ENCODE peak calls at places on chromosomes 11 and 22, in nine cellular contexts. One of them, this sample, is unnamed.

GRCh38 chr22:40216041-40216756 is 38.5 kb downstream of the TNRC6B start:
- DNase-seq in GM06990: peak
- DNase-seq in heart right ventricle: no peak
- DNase-seq in stomach: peak
- DNase-seq in cardiac fibroblast: no peak
- DNase-seq in thoracic aorta: no peak
- DNase-seq in fibroblast of mammary gland: no peak
- DNase-seq in heart left ventricle: no peak
- DNase-seq in neural progenitor cell: no peak
- DNase-seq in this sample: peak

GRCh38 chr22:45868586-45869443 is 108.1 kb downstream of the WNT7B start:
- DNase-seq in GM06990: no peak
- DNase-seq in thoracic aorta: no peak
- DNase-seq in heart right ventricle: no peak
- DNase-seq in cardiac fibroblast: no peak
- DNase-seq in stomach: peak
- DNase-seq in heart left ventricle: no peak
- DNase-seq in neural progenitor cell: no peak
- DNase-seq in fibroblast of mammary gland: no peak
- DNase-seq in this sample: no peak

GRCh38 chr22:46201059-46201757 is 48.9 kb downstream of the CDPF1 start:
- DNase-seq in GM06990: no peak
- DNase-seq in heart right ventricle: no peak
- DNase-seq in neural progenitor cell: peak
- DNase-seq in heart left ventricle: no peak
- DNase-seq in cardiac fibroblast: no peak
- DNase-seq in stomach: no peak
- DNase-seq in fibroblast of mammary gland: no peak
- DNase-seq in thoracic aorta: no peak
- DNase-seq in this sample: no peak

GRCh38 chr11:35529971-35530495 is 4.6 kb upstream of the PAMR1 start:
- DNase-seq in neural progenitor cell: no peak
- DNase-seq in heart right ventricle: no peak
- DNase-seq in stomach: no peak
- DNase-seq in thoracic aorta: peak
- DNase-seq in GM06990: no peak
- DNase-seq in heart left ventricle: peak
- DNase-seq in cardiac fibroblast: peak
- DNase-seq in fibroblast of mammary gland: peak
- DNase-seq in this sample: no peak

GRCh38 chr11:64844330-64845124 is at the start of gene CDC42BPG:
- DNase-seq in heart right ventricle: no peak
- DNase-seq in thoracic aorta: no peak
- DNase-seq in heart left ventricle: peak
- DNase-seq in GM06990: peak
- DNase-seq in fibroblast of mammary gland: peak
- DNase-seq in stomach: peak
- DNase-seq in cardiac fibroblast: peak
- DNase-seq in neural progenitor cell: peak
- DNase-seq in this sample: peak

GRCh38 chr11:76658231-76658630 is 12.3 kb downstream of the LRRC32 start:
- DNase-seq in neural progenitor cell: no peak
- DNase-seq in heart right ventricle: no peak
- DNase-seq in cardiac fibroblast: no peak
- DNase-seq in stomach: no peak
- DNase-seq in thoracic aorta: no peak
- DNase-seq in heart left ventricle: no peak
- DNase-seq in GM06990: no peak
- DNase-seq in fibroblast of mammary gland: no peak
- DNase-seq in this sample: no peak

GRCh38 chr22:23218867-23219251 is 38.5 kb downstream of the BCR start:
- DNase-seq in cardiac fibroblast: no peak
- DNase-seq in thoracic aorta: no peak
- DNase-seq in GM06990: peak
- DNase-seq in fibroblast of mammary gland: no peak
- DNase-seq in stomach: peak
- DNase-seq in heart right ventricle: no peak
- DNase-seq in heart left ventricle: peak
- DNase-seq in neural progenitor cell: peak
- DNase-seq in this sample: peak

GRCh38 chr11:35856756-35857155 is 87.1 kb upstream of the LDLRAD3 start:
- DNase-seq in neural progenitor cell: no peak
- DNase-seq in thoracic aorta: no peak
- DNase-seq in heart right ventricle: no peak
- DNase-seq in fibroblast of mammary gland: no peak
- DNase-seq in cardiac fibroblast: no peak
- DNase-seq in stomach: no peak
- DNase-seq in GM06990: no peak
- DNase-seq in heart left ventricle: no peak
- DNase-seq in this sample: no peak

GRCh38 chr22:23058063-23058462 is 12.3 kb upstream of the GNAZ start:
- DNase-seq in fibroblast of mammary gland: no peak
- DNase-seq in thoracic aorta: no peak
- DNase-seq in GM06990: no peak
- DNase-seq in neural progenitor cell: no peak
- DNase-seq in stomach: peak
- DNase-seq in heart left ventricle: no peak
- DNase-seq in heart right ventricle: no peak
- DNase-seq in cardiac fibroblast: no peak
- DNase-seq in this sample: no peak

GRCh38 chr11:44840526-44840925 is 110.2 kb downstream of the TP53I11 start:
- DNase-seq in neural progenitor cell: no peak
- DNase-seq in fibroblast of mammary gland: no peak
- DNase-seq in GM06990: no peak
- DNase-seq in thoracic aorta: no peak
- DNase-seq in heart left ventricle: no peak
- DNase-seq in stomach: no peak
- DNase-seq in cardiac fibroblast: no peak
- DNase-seq in heart right ventricle: no peak
- DNase-seq in this sample: no peak

GRCh38 chr22:27879923-27880322 is 39.1 kb downstream of the PITPNB start:
- DNase-seq in heart right ventricle: no peak
- DNase-seq in fibroblast of mammary gland: peak
- DNase-seq in cardiac fibroblast: peak
- DNase-seq in heart left ventricle: no peak
- DNase-seq in neural progenitor cell: peak
- DNase-seq in stomach: no peak
- DNase-seq in thoracic aorta: no peak
- DNase-seq in GM06990: no peak
- DNase-seq in this sample: peak

GRCh38 chr11:120499859-120500258 is 11.7 kb upstream of the GRIK4 start:
- DNase-seq in thoracic aorta: no peak
- DNase-seq in fibroblast of mammary gland: no peak
- DNase-seq in cardiac fibroblast: no peak
- DNase-seq in heart left ventricle: no peak
- DNase-seq in heart right ventricle: no peak
- DNase-seq in GM06990: no peak
- DNase-seq in stomach: no peak
- DNase-seq in neural progenitor cell: no peak
- DNase-seq in this sample: no peak

GRCh38 chr11:120499088-120499487 is 12.5 kb upstream of the GRIK4 start:
- DNase-seq in GM06990: no peak
- DNase-seq in heart right ventricle: no peak
- DNase-seq in heart left ventricle: no peak
- DNase-seq in cardiac fibroblast: no peak
- DNase-seq in fibroblast of mammary gland: no peak
- DNase-seq in stomach: no peak
- DNase-seq in thoracic aorta: no peak
- DNase-seq in neural progenitor cell: no peak
- DNase-seq in this sample: no peak

GRCh38 chr11:120501976-120502755 is 9.4 kb upstream of the GRIK4 start:
- DNase-seq in heart right ventricle: no peak
- DNase-seq in cardiac fibroblast: no peak
- DNase-seq in neural progenitor cell: no peak
- DNase-seq in heart left ventricle: no peak
- DNase-seq in fibroblast of mammary gland: no peak
- DNase-seq in thoracic aorta: no peak
- DNase-seq in stomach: no peak
- DNase-seq in GM06990: no peak
- DNase-seq in this sample: no peak

GRCh38 chr11:120501440-120501839 is 10.1 kb upstream of the GRIK4 start:
- DNase-seq in stomach: no peak
- DNase-seq in GM06990: no peak
- DNase-seq in thoracic aorta: no peak
- DNase-seq in fibroblast of mammary gland: no peak
- DNase-seq in neural progenitor cell: no peak
- DNase-seq in heart right ventricle: no peak
- DNase-seq in heart left ventricle: no peak
- DNase-seq in cardiac fibroblast: no peak
- DNase-seq in this sample: no peak

DNA sequence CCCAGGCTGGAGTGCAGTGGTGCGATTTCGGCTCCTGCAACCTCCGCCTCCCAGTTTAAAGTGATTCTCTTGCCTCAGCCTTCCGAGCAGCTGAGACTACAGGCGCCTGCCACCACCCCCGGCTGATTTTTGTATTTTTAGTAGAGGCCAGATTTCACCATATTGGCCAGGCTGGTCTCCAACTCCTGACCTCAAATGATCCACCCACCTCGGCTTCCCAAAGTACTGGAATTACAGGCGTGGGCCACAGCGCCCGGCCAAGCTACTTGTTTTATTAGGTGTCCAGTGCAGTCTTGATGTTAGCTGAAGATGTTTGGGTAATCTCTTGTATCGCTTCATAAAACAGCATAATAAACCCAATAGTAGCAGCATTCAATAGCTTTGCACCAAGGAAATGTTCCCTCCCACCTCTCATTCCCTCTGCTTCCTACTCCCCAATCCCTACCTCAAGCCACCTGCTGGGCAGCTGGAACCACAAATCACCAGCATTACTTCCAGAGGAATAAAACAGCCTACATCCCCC is 11.1 kb upstream of the GRIK4 start:
- DNase-seq in GM06990: no peak
- DNase-seq in fibroblast of mammary gland: peak
- DNase-seq in stomach: no peak
- DNase-seq in cardiac fibroblast: no peak
- DNase-seq in heart left ventricle: no peak
- DNase-seq in neural progenitor cell: peak
- DNase-seq in thoracic aorta: no peak
- DNase-seq in heart right ventricle: no peak
- DNase-seq in this sample: no peak
- TF ChIP-seq CTCF in GM06990: no peak
- TF ChIP-seq CTCF in fibroblast of mammary gland: no peak
- TF ChIP-seq CTCF in stomach: no peak
- TF ChIP-seq CTCF in cardiac fibroblast: no peak
- TF ChIP-seq CTCF in heart left ventricle: no peak
- TF ChIP-seq CTCF in neural progenitor cell: no peak
- TF ChIP-seq CTCF in thoracic aorta: no peak
- TF ChIP-seq CTCF in heart right ventricle: no peak
- TF ChIP-seq CTCF in this sample: no peak

GRCh38 chr22:36355362-36355761 is 32.4 kb downstream of the MYH9 start:
- DNase-seq in heart left ventricle: no peak
- DNase-seq in thoracic aorta: no peak
- DNase-seq in heart right ventricle: no peak
- DNase-seq in neural progenitor cell: no peak
- DNase-seq in GM06990: no peak
- DNase-seq in cardiac fibroblast: peak
- DNase-seq in stomach: no peak
- DNase-seq in fibroblast of mammary gland: peak
- DNase-seq in this sample: peak
- H3K4me3 ChIP-seq in heart left ventricle: peak
- H3K4me3 ChIP-seq in thoracic aorta: peak
- H3K4me3 ChIP-seq in heart right ventricle: peak
- H3K4me3 ChIP-seq in neural progenitor cell: no peak
- H3K4me3 ChIP-seq in GM06990: no peak
- H3K4me3 ChIP-seq in cardiac fibroblast: no peak
- H3K4me3 ChIP-seq in stomach: no peak
- H3K4me3 ChIP-seq in fibroblast of mammary gland: no peak
- H3K4me3 ChIP-seq in this sample: peak

GRCh38 chr11:69212121-69213110 is 56.7 kb downstream of the SMIM38 start:
- DNase-seq in neural progenitor cell: peak
- DNase-seq in thoracic aorta: no peak
- DNase-seq in GM06990: no peak
- DNase-seq in fibroblast of mammary gland: no peak
- DNase-seq in heart right ventricle: no peak
- DNase-seq in heart left ventricle: no peak
- DNase-seq in cardiac fibroblast: peak
- DNase-seq in stomach: peak
- DNase-seq in this sample: no peak
- TF ChIP-seq CTCF in neural progenitor cell: peak
- TF ChIP-seq CTCF in thoracic aorta: peak
- TF ChIP-seq CTCF in GM06990: peak
- TF ChIP-seq CTCF in fibroblast of mammary gland: peak
- TF ChIP-seq CTCF in heart right ventricle: peak
- TF ChIP-seq CTCF in heart left ventricle: peak
- TF ChIP-seq CTCF in cardiac fibroblast: peak
- TF ChIP-seq CTCF in stomach: peak
- TF ChIP-seq CTCF in this sample: no peak

GRCh38 chr11:58567889-58568512 is 7.7 kb downstream of the LPXN start:
- DNase-seq in neural progenitor cell: peak
- DNase-seq in GM06990: peak
- DNase-seq in heart left ventricle: peak
- DNase-seq in cardiac fibroblast: peak
- DNase-seq in stomach: peak
- DNase-seq in heart right ventricle: peak
- DNase-seq in fibroblast of mammary gland: peak
- DNase-seq in thoracic aorta: no peak
- DNase-seq in this sample: peak
- H3K4me3 ChIP-seq in neural progenitor cell: no peak
- H3K4me3 ChIP-seq in GM06990: no peak
- H3K4me3 ChIP-seq in heart left ventricle: no peak
- H3K4me3 ChIP-seq in cardiac fibroblast: no peak
- H3K4me3 ChIP-seq in stomach: no peak
- H3K4me3 ChIP-seq in heart right ventricle: no peak
- H3K4me3 ChIP-seq in fibroblast of mammary gland: no peak
- H3K4me3 ChIP-seq in thoracic aorta: no peak
- H3K4me3 ChIP-seq in this sample: no peak

This sample was measured in GM12865.